ENCODE peak calls at places on chromosomes 16 and 17, in six cellular contexts. B is PC-3, K is A549, E is spleen, V is AG04450, N is activated B cell treated with CpG ODN at 0.5 μM for 24 hours. C is an unnamed sample.

GRCh38 chr17:39923836-39924690 is 3.3 kb downstream of the ORMDL3 start:
- DNase-seq in V (no peak), E (no peak), B (peak), N (no peak), K (no peak), C (no peak)

GRCh38 chr16:11585460-11586374 is 1.0 kb downstream of the LITAF start:
- DNase-seq in B (no peak), V (no peak), N (peak), E (peak), K (no peak), C (peak)

GRCh38 chr17:14922421-14922820 is 342.7 kb downstream of the PMP22 start:
- DNase-seq in N (no peak), E (no peak), B (no peak), K (no peak), V (no peak), C (no peak)

GRCh38 chr17:74433421-74434121 is 1.7 kb downstream of the GPRC5C start:
- DNase-seq in B (peak), N (no peak), E (no peak), K (no peak), V (no peak), C (no peak)

GRCh38 chr17:3647769-3648540 is 11.4 kb downstream of the CTNS start:
- DNase-seq in B (peak), V (no peak), N (no peak), E (no peak), K (peak), C (no peak)

GRCh38 chr17:45290269-45290765 is 26.5 kb downstream of the MAP3K14 start:
- DNase-seq in B (no peak), N (no peak), V (no peak), E (no peak), K (no peak), C (no peak)

GRCh38 chr16:2954228-2954627 is 9.8 kb upstream of the KREMEN2 start:
- DNase-seq in N (no peak), K (no peak), E (peak), B (no peak), V (no peak), C (no peak)

GRCh38 chr17:48522031-48522593 is 8.7 kb downstream of the HOXB1 start:
- DNase-seq in K (peak), V (no peak), N (no peak), B (peak), E (no peak), C (no peak)

GRCh38 chr17:57071991-57072944 is 12.8 kb upstream of the AKAP1 start:
- DNase-seq in N (no peak), E (no peak), V (no peak), B (no peak), K (no peak), C (no peak)

GRCh38 chr16:50690177-50690576 is 3.2 kb upstream of the NOD2 start:
- DNase-seq in E (no peak), V (no peak), N (no peak), B (no peak), K (no peak), C (no peak)

GRCh38 chr17:7744416-7744815 is 26.9 kb downstream of the DNAH2 start:
- DNase-seq in N (no peak), E (no peak), K (no peak), B (no peak), V (no peak), C (no peak)

GRCh38 chr16:78284957-78285434 is 185.5 kb downstream of the WWOX start:
- DNase-seq in N (no peak), B (no peak), V (no peak), E (no peak), K (no peak), C (no peak)

GRCh38 chr16:68298907-68299515 is 11.7 kb downstream of the SLC7A6OS start:
- DNase-seq in K (no peak), V (no peak), B (peak), N (no peak), E (no peak), C (no peak)

GRCh38 chr17:28973414-28973813 is 22.1 kb upstream of the PHF12 start:
- DNase-seq in N (no peak), E (no peak), K (no peak), V (no peak), B (no peak), C (no peak)

GRCh38 chr16:3358884-3359283 is 3.2 kb downstream of the OR2C1 start:
- DNase-seq in N (no peak), B (no peak), E (no peak), K (no peak), V (no peak), C (no peak)

GRCh38 chr17:17710355-17710727 is 29.1 kb downstream of the RAI1 start:
- DNase-seq in V (no peak), N (no peak), B (no peak), K (no peak), E (no peak), C (no peak)
- TF ChIP-seq CTCF in V (no peak), N (no peak), B (no peak), K (no peak), E (no peak), C (no peak)

DNA sequence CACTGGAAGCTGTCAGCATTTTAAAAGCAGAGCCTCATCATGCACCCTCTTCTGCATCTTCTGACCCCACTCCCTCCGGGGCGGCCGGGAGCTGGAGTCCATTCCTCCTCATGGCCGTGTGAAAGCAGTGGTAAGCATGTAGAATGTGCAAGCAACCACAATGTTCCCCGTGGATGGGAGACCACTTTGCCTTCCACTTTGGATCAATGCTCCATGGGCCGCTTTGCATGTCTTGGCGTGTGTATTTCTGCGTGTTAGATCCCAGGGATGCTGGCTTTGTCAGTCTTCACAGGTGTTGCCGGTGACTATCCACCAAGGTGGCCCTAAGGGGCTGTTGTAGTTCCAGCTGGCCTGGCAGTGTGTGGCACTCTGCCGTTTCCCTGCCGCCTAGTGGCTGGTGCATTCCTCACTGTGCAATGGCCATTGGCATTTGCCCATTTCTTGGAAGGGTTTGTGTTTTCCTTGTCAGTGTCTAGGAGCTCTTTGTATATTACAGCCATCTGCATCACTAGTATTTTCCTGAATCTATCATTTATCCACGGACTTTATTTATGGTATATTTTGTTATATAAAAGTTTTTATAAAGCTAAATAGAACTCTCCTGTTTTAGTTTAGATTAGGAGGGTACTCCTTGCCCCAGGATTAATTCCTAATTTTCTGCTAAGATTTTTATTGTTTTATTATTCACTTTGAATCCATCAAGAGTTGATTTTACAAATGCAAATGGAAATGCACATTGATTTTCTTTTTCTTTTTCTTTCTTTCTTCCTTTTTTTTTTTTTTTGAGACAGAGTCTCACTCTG is 5.8 kb upstream of the ALDH3A1 start:
- DNase-seq in V (no peak), K (peak), E (peak), B (peak), N (no peak), C (no peak)
- TF ChIP-seq CTCF in V (peak), K (peak), E (no peak), B (peak), N (no peak), C (peak)

DNA sequence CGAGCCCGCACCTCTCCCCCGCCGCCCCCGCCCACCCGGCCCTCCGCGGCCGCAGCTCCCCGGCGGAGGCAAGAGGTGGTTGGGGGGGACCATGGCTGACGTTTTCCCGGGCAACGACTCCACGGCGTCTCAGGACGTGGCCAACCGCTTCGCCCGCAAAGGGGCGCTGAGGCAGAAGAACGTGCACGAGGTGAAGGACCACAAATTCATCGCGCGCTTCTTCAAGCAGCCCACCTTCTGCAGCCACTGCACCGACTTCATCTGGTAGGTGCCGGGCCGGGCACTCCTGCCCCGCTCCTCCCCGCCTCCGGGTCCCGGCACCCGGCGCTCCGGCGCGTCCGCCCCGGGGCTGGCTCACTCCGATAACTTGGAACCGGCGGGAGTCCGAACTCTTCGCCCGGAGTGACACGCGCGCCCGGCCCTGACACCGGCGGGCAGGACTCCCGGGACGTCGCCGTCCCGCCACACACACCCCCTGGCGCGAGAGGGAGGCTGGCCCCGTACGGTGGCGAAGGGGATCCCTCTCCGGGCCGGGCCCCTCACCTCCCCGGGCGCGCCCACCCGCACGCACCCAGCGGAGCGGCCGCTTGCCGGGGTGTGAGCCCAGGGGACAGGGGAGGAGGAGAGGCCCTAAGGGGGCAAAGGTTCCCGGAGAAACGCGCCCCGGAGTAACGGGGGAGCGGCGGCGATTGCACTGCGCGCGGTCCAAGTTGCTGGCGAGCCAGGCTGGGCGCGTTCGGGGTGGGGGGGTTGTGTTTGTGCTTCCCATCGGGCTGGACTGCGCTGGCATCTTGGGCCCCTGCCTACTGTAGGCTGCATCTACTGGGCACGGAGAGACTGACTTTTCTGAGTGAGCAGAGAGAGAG is 581 bp downstream of the PRKCA start:
- DNase-seq in K (peak), B (peak), E (peak), N (peak), V (no peak), C (peak)
- TF ChIP-seq CTCF in K (peak), B (no peak), E (no peak), N (no peak), V (peak), C (no peak)

GRCh38 chr16:89920723-89921122 is 2.1 kb downstream of the MC1R start:
- DNase-seq in V (no peak), B (no peak), E (no peak), K (no peak), N (no peak), C (no peak)
- TF ChIP-seq CTCF in V (no peak), B (no peak), E (no peak), K (no peak), N (no peak), C (no peak)

GRCh38 chr17:42676424-42677011 is at the start of gene PLEKHH3:
- DNase-seq in K (no peak), N (no peak), V (no peak), E (peak), B (no peak), C (no peak)
- TF ChIP-seq CTCF in K (no peak), N (no peak), V (peak), E (no peak), B (no peak), C (no peak)

GRCh38 chr16:53775821-53776431 is 72.0 kb downstream of the FTO start:
- DNase-seq in N (no peak), K (peak), E (no peak), B (peak), V (peak), C (no peak)

GRCh38 chr16:53775106-53775820 is 71.3 kb downstream of the FTO start:
- DNase-seq in B (no peak), N (no peak), K (no peak), V (no peak), E (no peak), C (no peak)

GRCh38 chr16:53773881-53774280 is 69.9 kb downstream of the FTO start:
- DNase-seq in K (no peak), E (no peak), N (no peak), B (no peak), V (no peak), C (no peak)

GRCh38 chr16:53771655-53772497 is 67.9 kb downstream of the FTO start:
- DNase-seq in K (no peak), N (no peak), B (no peak), V (no peak), E (no peak), C (no peak)

GRCh38 chr16:53773150-53773846 is 69.3 kb downstream of the FTO start:
- DNase-seq in E (no peak), B (peak), N (no peak), K (peak), V (peak), C (no peak)
- TF ChIP-seq CTCF in E (no peak), B (peak), N (no peak), K (peak), V (peak), C (peak)

DNA sequence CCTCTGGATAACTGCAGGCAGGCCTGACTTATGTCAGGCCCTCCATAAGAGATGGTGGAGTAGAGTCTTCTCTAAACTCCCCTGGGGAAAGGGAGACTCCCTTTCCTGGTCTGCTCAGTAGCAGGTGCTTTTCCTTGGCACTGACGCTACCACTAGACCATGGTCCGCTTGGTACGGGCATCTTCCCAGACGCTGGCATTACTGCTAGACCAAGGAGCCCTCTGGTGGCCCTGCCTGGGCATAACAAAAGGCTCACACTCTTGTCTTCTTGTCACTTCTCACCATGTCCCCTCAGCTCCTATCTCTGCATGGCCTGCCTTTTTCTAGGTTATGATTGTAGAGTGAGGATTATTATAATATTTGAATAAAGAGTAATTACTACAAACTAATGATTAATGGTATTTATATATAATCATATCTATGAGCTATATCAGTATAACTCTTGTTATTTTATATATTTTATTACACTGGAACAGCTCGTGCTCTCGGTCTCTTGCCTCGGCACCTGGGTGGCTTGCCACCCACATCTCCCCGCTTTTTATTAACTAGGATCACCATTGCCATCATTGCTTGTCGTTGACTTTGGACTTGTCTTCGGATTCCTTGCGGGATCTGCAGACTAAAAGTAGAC is 59.8 kb upstream of the ARL4D start:
- DNase-seq in N (peak), E (peak), V (no peak), K (no peak), B (peak), C (peak)
- TF ChIP-seq CTCF in N (peak), E (peak), V (peak), K (peak), B (peak), C (peak)

GRCh38 chr16:48831081-48831722 is 221.2 kb upstream of the N4BP1 start:
- DNase-seq in K (peak), B (peak), E (no peak), V (no peak), N (no peak), C (no peak)
- TF ChIP-seq CTCF in K (no peak), B (peak), E (no peak), V (no peak), N (no peak), C (no peak)

C was measured in CD14-positive monocyte.